ENCODE peak calls at places on chromosome 22, in five cellular contexts. D is heart right ventricle; G is SJCRH30; T is stimulated activated CD4-positive, alpha-beta T cell treated with anti-CD3 and anti-CD28 coated beads, Interleukin-4, amount 100 ng/mL, for 4 hours; W is lower lobe of right lung. Q is an unnamed sample.

GRCh38 chr22:23419151-23419550 is 160.9 kb downstream of the IGLL1 start:
- DNase-seq in D (no peak), G (no peak), T (no peak), W (no peak), Q (no peak)

GRCh38 chr22:37843746-37844089 is 416 bp downstream of the ANKRD54 start:
- DNase-seq in D (peak; percentile 30), G (no peak), T (peak; percentile 51), W (no peak), Q (no peak)

GRCh38 chr22:44931077-44931540 is 78.7 kb downstream of the PHF21B start:
- DNase-seq in D (peak; percentile 76), G (no peak), T (no peak), W (no peak), Q (no peak)

GRCh38 chr22:24977370-24978230 is 25.1 kb downstream of the KIAA1671 start:
- DNase-seq in D (peak; percentile 62), G (peak; percentile 33), T (no peak), W (peak; percentile 59), Q (no peak)

GRCh38 chr22:29480512-29481264 is 670 bp downstream of the NEFH start:
- DNase-seq in D (no peak), G (no peak), T (peak; percentile 23), W (peak; percentile 59), Q (no peak)

GRCh38 chr22:18060646-18061620 is 16.9 kb upstream of the PEX26 start:
- DNase-seq in D (no peak), G (no peak), T (no peak), W (no peak), Q (no peak)

GRCh38 chr22:23763579-23764331 is 965 bp downstream of the C22orf15 start:
- DNase-seq in D (no peak), G (no peak), T (peak; percentile 63), W (peak; percentile 73), Q (no peak)

GRCh38 chr22:48679656-48680555 is 1147.8 kb downstream of the BRD1 start:
- DNase-seq in D (no peak), G (no peak), T (no peak), W (no peak), Q (no peak)

GRCh38 chr22:41327124-41327523 is 25.8 kb downstream of the ZC3H7B start:
- DNase-seq in D (no peak), G (peak; percentile 18), T (no peak), W (no peak), Q (no peak)

GRCh38 chr22:32619614-32620426 is 145.2 kb downstream of the FBXO7 start:
- DNase-seq in D (no peak), G (peak; percentile 47), T (no peak), W (no peak), Q (no peak)

GRCh38 chr22:32311551-32312071 is 46.1 kb upstream of the RFPL3 start:
- DNase-seq in D (no peak), G (no peak), T (no peak), W (no peak), Q (no peak)

GRCh38 chr22:37021710-37022482 is 2.4 kb downstream of the MPST start:
- DNase-seq in D (no peak), G (peak; percentile 60), T (peak; percentile 54), W (peak; percentile 76), Q (peak; percentile 24)

GRCh38 chr22:27487600-27488450 is 313.7 kb downstream of the MN1 start:
- DNase-seq in D (no peak), G (peak; percentile 86), T (no peak), W (no peak), Q (no peak)

GRCh38 chr22:23533328-23533762 is 46.7 kb downstream of the IGLL1 start:
- DNase-seq in D (no peak), G (peak; percentile 64), T (peak; percentile 38), W (peak; percentile 44), Q (no peak)

GRCh38 chr22:23521442-23522113 is 58.5 kb downstream of the IGLL1 start:
- DNase-seq in D (peak; percentile 90), G (peak; percentile 94), T (peak; percentile 59), W (peak; percentile 94), Q (peak; percentile 49)

GRCh38 chr22:37501610-37502341 is 15.6 kb upstream of the MFNG start:
- DNase-seq in D (peak; percentile 89), G (peak; percentile 67), T (no peak), W (peak; percentile 70), Q (no peak)

GRCh38 chr22:32842486-32842885 is 41.0 kb downstream of the TIMP3 start:
- DNase-seq in D (no peak), G (peak; percentile 45), T (no peak), W (no peak), Q (no peak)

GRCh38 chr22:29799217-29799680 is 32.1 kb downstream of the UQCR10 start:
- DNase-seq in D (peak; percentile 90), G (peak; percentile 44), T (no peak), W (peak; percentile 95), Q (no peak)

GRCh38 chr22:31491218-31491962 is 1.7 kb upstream of the EIF4ENIF1 start:
- DNase-seq in D (no peak), G (no peak), T (no peak), W (no peak), Q (no peak)

GRCh38 chr22:40764743-40765441 is 54.3 kb downstream of the SLC25A17 start:
- DNase-seq in D (no peak), G (no peak), T (no peak), W (no peak), Q (no peak)

GRCh38 chr22:42902875-42903510 is 45.9 kb upstream of the ARFGAP3 start:
- DNase-seq in D (no peak), G (no peak), T (no peak), W (no peak), Q (no peak)

GRCh38 chr22:42022162-42022847 is 23.7 kb downstream of the WBP2NL start:
- DNase-seq in D (no peak), G (no peak), T (no peak), W (no peak), Q (no peak)

Q was measured in activated T-helper 1 cell treated with anti-CD3 and anti-CD28 coated beads, Interleukin-2, amount 50 U/mL, for 16 hours.